ENCODE peak calls at places on chromosomes 6 and 20, in eight cellular contexts. F, O, E, N, L, Z, X and S are unnamed samples.

GRCh38 chr6:101226677-101227135 is 166.8 kb upstream of the GRIK2 start:
- DNase-seq in O (peak), E (no peak), N (no peak), F (no peak), X (peak), L (peak), Z (peak), S (no peak)

GRCh38 chr6:85044336-85044735 is 279.9 kb upstream of the TBX18 start:
- DNase-seq in F (no peak), N (no peak), X (no peak), O (no peak), E (no peak), Z (no peak), L (no peak), S (no peak)

GRCh38 chr6:28489366-28490190 is 26.0 kb downstream of the GPX6 start:
- DNase-seq in X (peak), Z (peak), F (no peak), N (peak), L (peak), E (no peak), O (no peak), S (no peak)

GRCh38 chr6:39400026-39400425 is 77.5 kb upstream of the KCNK16 start:
- DNase-seq in E (no peak), N (no peak), O (no peak), X (no peak), L (no peak), Z (no peak), F (no peak), S (no peak)

GRCh38 chr6:44641344-44641743 is 253.8 kb downstream of the CDC5L start:
- DNase-seq in F (no peak), E (no peak), Z (no peak), L (no peak), N (no peak), X (no peak), O (no peak), S (no peak)

GRCh38 chr20:2559641-2560040 is 23.3 kb downstream of the TMC2 start:
- DNase-seq in O (no peak), E (no peak), L (no peak), X (no peak), F (no peak), N (no peak), Z (no peak), S (no peak)

GRCh38 chr6:353642-354614 is 37.6 kb upstream of the IRF4 start:
- DNase-seq in N (no peak), Z (no peak), O (no peak), X (no peak), E (no peak), L (no peak), F (no peak), S (no peak)

GRCh38 chr6:134415681-134416080 is 97.8 kb upstream of the SGK1 start:
- DNase-seq in X (no peak), O (no peak), E (no peak), F (no peak), L (no peak), Z (no peak), N (no peak), S (no peak)

GRCh38 chr20:2759603-2760360 is 40.6 kb downstream of the CPXM1 start:
- DNase-seq in F (no peak), N (no peak), L (no peak), O (no peak), Z (no peak), E (no peak), X (no peak), S (no peak)

GRCh38 chr6:128204621-128205020 is 303.8 kb upstream of the THEMIS start:
- DNase-seq in O (no peak), N (no peak), E (no peak), L (no peak), F (no peak), X (peak), Z (peak), S (no peak)